ENCODE peak calls at places on chromosome 9, in five cellular contexts. C is GM12878, S is HepG2, Z is upper lobe of left lung, D is K562. I is an unnamed sample. For H3K27me3, the result is how much of the 10 kb centered on the place peaks cover.

GRCh38 chr9:21334603-21334968 is 618 bp downstream of the KLHL9 start:
- ATAC-seq in Z (peak), D (no peak), S (peak), C (peak), I (no peak)

GRCh38 chr9:87863882-87864465 is 18.7 kb upstream of the SPATA31E1 start:
- ATAC-seq in S (no peak), Z (no peak), C (no peak), D (no peak), I (no peak)

GRCh38 chr9:107260437-107261081 is 22.5 kb upstream of the RAD23B start:
- ATAC-seq in S (peak), Z (peak), C (peak), D (peak), I (no peak)

GRCh38 chr9:91856419-91856818 is 93.6 kb downstream of the ROR2 start:
- ATAC-seq in Z (no peak), S (no peak), D (peak), C (no peak), I (no peak)

GRCh38 chr9:134492281-134492691 is 149.3 kb upstream of the COL5A1 start:
- ATAC-seq in S (no peak), D (no peak), Z (peak), C (no peak), I (peak)

GRCh38 chr9:83304686-83305085 is 233.5 kb downstream of the FRMD3 start:
- ATAC-seq in C (no peak), Z (peak), S (no peak), D (no peak), I (peak)

GRCh38 chr9:7284117-7284516 is 515.5 kb downstream of the DMAC1 start:
- ATAC-seq in C (no peak), S (no peak), D (no peak), Z (no peak), I (no peak)

GRCh38 chr9:126295082-126295477 is 31.5 kb upstream of the MVB12B start:
- ATAC-seq in S (no peak), D (no peak), C (no peak), Z (no peak), I (no peak)

GRCh38 chr9:111962021-111962420 is 65.4 kb downstream of the UGCG start:
- ATAC-seq in Z (no peak), D (no peak), S (no peak), C (no peak), I (no peak)

GRCh38 chr9:33249087-33249657 is 9.2 kb downstream of the SPINK4 start:
- ATAC-seq in C (peak), Z (no peak), D (peak), S (peak), I (no peak)

GRCh38 chr9:35909274-35909673 is at the start of gene SPAAR:
- ATAC-seq in Z (no peak), C (no peak), S (no peak), D (no peak), I (no peak)

GRCh38 chr9:35905912-35906679 is at the start of gene HRCT1:
- ATAC-seq in D (no peak), C (no peak), Z (peak), S (peak), I (peak)

GRCh38 chr9:35908484-35909125 is 685 bp upstream of the SPAAR start:
- ATAC-seq in S (no peak), C (no peak), Z (peak), D (no peak), I (no peak)

GRCh38 chr9:35906923-35907699 is 1.1 kb downstream of the HRCT1 start:
- ATAC-seq in S (peak), D (no peak), Z (peak), C (no peak), I (peak)

GRCh38 chr9:35907732-35908483 is 1.4 kb upstream of the SPAAR start:
- ATAC-seq in Z (peak), D (no peak), C (no peak), S (peak), I (peak)
- TF ChIP-seq EP300 in Z (peak), D (no peak), C (no peak), S (no peak), I (no peak)

DNA sequence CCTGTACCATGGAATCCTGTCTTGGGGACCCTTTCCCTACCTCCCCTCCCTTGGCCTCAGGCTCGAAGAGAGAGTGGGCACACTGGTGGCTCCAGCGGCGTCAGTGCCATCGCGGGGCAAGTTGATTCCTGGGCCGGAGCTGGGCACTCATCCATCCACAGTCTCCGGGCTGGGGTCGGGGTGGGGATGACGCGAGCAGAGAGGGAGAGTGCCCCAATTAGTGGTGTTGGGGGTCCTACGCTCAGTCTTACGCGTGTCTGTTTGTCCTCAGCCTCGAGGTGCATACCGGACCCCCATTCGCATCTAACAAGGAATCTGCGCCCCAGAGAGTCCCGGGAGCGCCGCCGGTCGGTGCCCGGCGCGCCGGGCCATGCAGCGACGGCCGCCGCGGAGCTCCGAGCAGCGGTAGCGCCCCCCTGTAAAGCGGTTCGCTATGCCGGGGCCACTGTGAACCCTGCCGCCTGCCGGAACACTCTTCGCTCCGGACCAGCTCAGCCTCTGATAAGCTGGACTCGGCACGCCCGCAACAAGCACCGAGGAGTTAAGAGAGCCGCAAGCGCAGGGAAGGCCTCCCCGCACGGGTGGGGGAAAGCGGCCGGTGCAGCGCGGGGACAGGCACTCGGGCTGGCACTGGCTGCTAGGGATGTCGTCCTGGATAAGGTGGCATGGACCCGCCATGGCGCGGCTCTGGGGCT is 724 bp downstream of the NTRK2 start:
- ATAC-seq in C (peak), Z (peak), S (peak), D (no peak), I (no peak)
- H3K4me3 ChIP-seq in C (peak), Z (peak), S (no peak), D (no peak), I (peak)

GRCh38 chr9:109716631-109717030 is 63.4 kb upstream of the PALM2AKAP2 start:
- ATAC-seq in Z (no peak), C (no peak), S (no peak), D (no peak), I (no peak)
- H3K27me3 ChIP-seq in Z (under half), C (under half), S (under half), D (under half), I (under half)

GRCh38 chr9:121201738-121202533 is at the start of gene RAB14:
- ATAC-seq in S (peak), D (peak), C (peak), Z (peak), I (peak)
- TF ChIP-seq EP300 in S (no peak), D (no peak), C (no peak), Z (peak), I (no peak)

DNA sequence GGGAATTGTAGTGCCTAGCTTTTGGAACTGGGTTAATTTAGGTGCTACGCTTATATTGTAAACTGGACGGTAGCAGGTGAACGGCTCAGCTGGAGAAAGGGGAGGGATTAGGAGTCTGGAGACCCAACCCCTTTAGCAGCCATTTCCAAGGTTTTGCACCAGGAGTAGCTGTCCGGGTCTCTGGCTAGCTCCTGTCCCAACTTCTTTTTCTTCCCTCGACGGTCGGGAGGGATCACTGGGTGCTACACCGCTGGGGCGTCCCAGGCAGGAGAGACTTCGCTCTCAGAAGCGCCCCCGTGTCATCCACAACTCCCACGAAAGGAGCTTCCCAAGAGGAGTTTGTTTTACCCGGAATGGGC is 1640.9 kb upstream of the C9orf72 start:
- ATAC-seq in D (no peak), S (peak), C (no peak), Z (no peak), I (no peak)
- H3K4me3 ChIP-seq in D (no peak), S (no peak), C (no peak), Z (no peak), I (peak)

GRCh38 chr9:15982182-15982581 is 429.3 kb downstream of the CCDC171 start:
- ATAC-seq in Z (no peak), S (no peak), C (no peak), D (no peak), I (no peak)

GRCh38 chr9:15972760-15973159 is 419.9 kb downstream of the CCDC171 start:
- ATAC-seq in Z (no peak), C (no peak), S (no peak), D (no peak), I (no peak)

GRCh38 chr9:15975101-15975778 is 422.4 kb downstream of the CCDC171 start:
- ATAC-seq in Z (no peak), C (no peak), S (peak), D (no peak), I (no peak)

GRCh38 chr9:15977438-15977837 is 424.6 kb downstream of the CCDC171 start:
- ATAC-seq in S (no peak), D (no peak), C (no peak), Z (no peak), I (no peak)
- H3K27me3 ChIP-seq in S (under half), D (under half), C (under half), Z (under half), I (under half)

DNA sequence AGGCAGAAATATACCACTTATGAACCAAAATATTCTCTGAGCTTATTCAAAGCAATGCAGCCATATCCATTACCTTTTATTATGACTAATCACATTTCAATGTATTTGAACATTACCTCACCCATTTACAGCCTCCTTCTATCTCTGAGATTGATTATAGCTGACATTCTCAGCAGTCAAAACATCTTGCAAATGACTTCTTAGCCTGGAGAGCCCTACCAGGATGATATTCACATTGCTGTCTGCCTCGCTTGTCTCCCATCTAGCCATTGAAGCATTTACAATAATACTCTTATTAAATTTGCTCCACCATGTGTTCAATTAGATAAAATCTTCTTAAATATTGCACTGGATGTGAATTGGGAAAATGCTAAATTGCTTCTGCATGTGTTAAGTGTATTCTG is 1879.9 kb upstream of the ACO1 start:
- ATAC-seq in Z (no peak), S (no peak), D (no peak), C (no peak), I (no peak)
- TF ChIP-seq EP300 in Z (no peak), S (no peak), D (no peak), C (no peak), I (no peak)

GRCh38 chr9:136899196-136899595 is 12.9 kb downstream of the TRAF2 start:
- ATAC-seq in D (no peak), S (no peak), Z (no peak), C (peak), I (no peak)

GRCh38 chr9:136901516-136902258 is 15.4 kb downstream of the TRAF2 start:
- ATAC-seq in Z (peak), C (peak), D (peak), S (peak), I (peak)

GRCh38 chr9:136902259-136902821 is 16.0 kb downstream of the TRAF2 start:
- ATAC-seq in Z (peak), D (no peak), S (peak), C (peak), I (peak)

GRCh38 chr9:136900556-136900955 is 14.2 kb downstream of the TRAF2 start:
- ATAC-seq in D (no peak), Z (no peak), C (no peak), S (no peak), I (no peak)

DNA sequence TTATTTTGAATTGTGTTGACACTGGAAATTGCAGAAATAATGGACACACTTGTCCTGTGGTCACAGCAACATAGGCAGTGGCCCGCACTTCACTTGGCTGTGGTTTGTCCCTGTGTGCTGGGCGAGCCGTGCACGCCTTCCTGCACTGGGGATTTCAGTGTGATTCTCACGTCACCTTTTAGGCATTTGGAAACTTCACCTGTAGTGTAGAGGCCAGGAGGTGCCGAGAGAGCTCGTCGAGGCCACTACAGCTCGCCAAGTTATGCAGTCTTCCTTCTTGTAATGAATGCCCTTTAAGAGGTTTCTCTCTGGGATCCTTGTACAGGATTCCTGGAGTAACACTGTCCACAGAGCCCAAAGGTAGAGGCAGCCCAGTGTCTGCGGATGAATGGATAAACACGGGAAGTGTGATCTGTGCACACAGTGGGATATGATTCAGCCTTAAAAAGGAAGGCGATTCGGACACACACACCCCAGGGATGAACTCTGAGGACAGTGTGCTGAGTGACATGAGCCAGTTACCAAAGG is 14.7 kb downstream of the TRAF2 start:
- ATAC-seq in S (no peak), D (no peak), C (no peak), Z (peak), I (no peak)
- H3K4me3 ChIP-seq in S (no peak), D (no peak), C (peak), Z (no peak), I (no peak)

GRCh38 chr9:132482196-132482813 is 72.3 kb downstream of the CFAP77 start:
- ATAC-seq in C (no peak), D (no peak), Z (no peak), S (no peak), I (no peak)

GRCh38 chr9:132487351-132487791 is 77.4 kb downstream of the CFAP77 start:
- ATAC-seq in Z (no peak), C (peak), D (no peak), S (no peak), I (no peak)

GRCh38 chr9:132486706-132487350 is 76.8 kb downstream of the CFAP77 start:
- ATAC-seq in Z (no peak), C (peak), S (no peak), D (peak), I (no peak)

GRCh38 chr9:132488611-132489010 is 78.6 kb downstream of the CFAP77 start:
- ATAC-seq in Z (no peak), S (no peak), D (no peak), C (no peak), I (no peak)

GRCh38 chr9:132485454-132485853 is 75.4 kb downstream of the CFAP77 start:
- ATAC-seq in S (no peak), Z (no peak), D (no peak), C (no peak), I (no peak)
- H3K27me3 ChIP-seq in S (half or more), Z (under half), D (half or more), C (under half), I (half or more)

GRCh38 chr9:108609895-108610253 is 245.9 kb downstream of the ACTL7B start:
- ATAC-seq in D (no peak), S (no peak), C (no peak), Z (no peak), I (no peak)

GRCh38 chr9:108609227-108609894 is 246.4 kb downstream of the ACTL7B start:
- ATAC-seq in C (no peak), S (no peak), Z (no peak), D (no peak), I (no peak)

GRCh38 chr9:108603141-108603540 is 252.6 kb downstream of the ACTL7B start:
- ATAC-seq in C (no peak), Z (no peak), S (no peak), D (no peak), I (no peak)

GRCh38 chr9:108607607-108608006 is 248.2 kb downstream of the ACTL7B start:
- ATAC-seq in D (no peak), Z (no peak), C (no peak), S (no peak), I (no peak)

GRCh38 chr9:108606408-108606807 is 249.4 kb downstream of the ACTL7B start:
- ATAC-seq in Z (no peak), S (no peak), D (no peak), C (no peak), I (no peak)
- TF ChIP-seq EP300 in Z (no peak), S (no peak), D (no peak), C (no peak), I (no peak)

I was measured in gastroesophageal sphincter.